ENCODE peak calls at places on chromosome 1, in nine cellular contexts. X is AG08396; R is progenitor cell of endocrine pancreas; W is stimulated activated CD8-positive, alpha-beta memory T cell treated with anti-CD3 and anti-CD28 coated beads, Interleukin-2, amount 100 ng/mL, for 1 hour; G is activated CD4-positive, alpha-beta memory T cell treated with anti-CD3 and anti-CD28 coated beads, Interleukin-2, amount 10 ng/mL, durations not matched to agents 7 days and 5 days; N is DMS53; O is nephron progenitor cell; M is GM12864; Q is H9. U is an unnamed sample.

GRCh38 chr1:153970346-153970745 is 2.6 kb downstream of the CREB3L4 start:
- DNase-seq in X (no peak), R (no peak), W (no peak), G (no peak), N (no peak), O (no peak), M (no peak), Q (no peak), U (no peak)

GRCh38 chr1:183270541-183271141 is 84.6 kb downstream of the LAMC2 start:
- DNase-seq in X (peak), R (no peak), W (no peak), G (no peak), N (no peak), O (no peak), M (no peak), Q (no peak), U (no peak)

GRCh38 chr1:18409609-18410237 is 71.0 kb upstream of the KLHDC7A start:
- DNase-seq in X (no peak), R (no peak), W (no peak), G (no peak), N (no peak), O (no peak), M (no peak), Q (no peak), U (no peak)

GRCh38 chr1:156920233-156921052 is at the start of gene LRRC71:
- DNase-seq in X (peak), R (peak), W (peak), G (peak), N (peak), O (peak), M (no peak), Q (peak), U (peak)

GRCh38 chr1:150578278-150579109 is 916 bp downstream of the MCL1 start:
- DNase-seq in X (peak), R (no peak), W (no peak), G (peak), N (peak), O (no peak), M (no peak), Q (no peak), U (peak)

GRCh38 chr1:215682232-215682631 is 115.1 kb downstream of the KCTD3 start:
- DNase-seq in X (no peak), R (no peak), W (no peak), G (no peak), N (peak), O (no peak), M (no peak), Q (no peak), U (no peak)

GRCh38 chr1:204583909-204584632 is 67.9 kb downstream of the MDM4 start:
- DNase-seq in X (no peak), R (no peak), W (no peak), G (no peak), N (no peak), O (no peak), M (no peak), Q (no peak), U (no peak)

GRCh38 chr1:14514760-14515159 is 83.7 kb upstream of the KAZN start:
- DNase-seq in X (no peak), R (no peak), W (no peak), G (no peak), N (no peak), O (no peak), M (no peak), Q (no peak), U (no peak)

GRCh38 chr1:38835230-38835827 is 24.2 kb downstream of the RRAGC start:
- DNase-seq in X (peak), R (no peak), W (no peak), G (peak), N (peak), O (peak), M (no peak), Q (peak), U (peak)

GRCh38 chr1:53732912-53733317 is 6.0 kb downstream of the GLIS1 start:
- DNase-seq in X (peak), R (no peak), W (no peak), G (no peak), N (no peak), O (no peak), M (no peak), Q (no peak), U (no peak)

GRCh38 chr1:228732426-228732825 is 2.9 kb upstream of the RHOU start:
- DNase-seq in X (no peak), R (no peak), W (no peak), G (no peak), N (no peak), O (no peak), M (no peak), Q (no peak), U (no peak)

GRCh38 chr1:172167801-172168596 is 252.5 kb upstream of the C1orf105 start:
- DNase-seq in X (peak), R (no peak), W (no peak), G (no peak), N (no peak), O (no peak), M (no peak), Q (no peak), U (no peak)

GRCh38 chr1:113405573-113405972 is 15.3 kb downstream of the MAGI3 start:
- DNase-seq in X (no peak), R (no peak), W (no peak), G (no peak), N (no peak), O (no peak), M (no peak), Q (no peak), U (no peak)

GRCh38 chr1:145961425-145962156 is 2.8 kb downstream of the ANKRD34A start:
- DNase-seq in X (peak), R (no peak), W (no peak), G (peak), N (peak), O (peak), M (no peak), Q (no peak), U (peak)

GRCh38 chr1:182330303-182330702 is 61.3 kb downstream of the GLUL start:
- DNase-seq in X (no peak), R (no peak), W (no peak), G (no peak), N (peak), O (no peak), M (no peak), Q (no peak), U (no peak)

GRCh38 chr1:26607191-26607590 is 77.6 kb downstream of the RPS6KA1 start:
- DNase-seq in X (no peak), R (no peak), W (no peak), G (no peak), N (no peak), O (no peak), M (no peak), Q (no peak), U (no peak)

GRCh38 chr1:242523968-242524570 is 428 bp downstream of the PLD5 start:
- DNase-seq in X (peak), R (peak), W (no peak), G (no peak), N (no peak), O (peak), M (no peak), Q (peak), U (peak)

GRCh38 chr1:24991242-24992037 is 61.4 kb upstream of the RUNX3 start:
- DNase-seq in X (no peak), R (no peak), W (no peak), G (peak), N (no peak), O (no peak), M (no peak), Q (no peak), U (no peak)

GRCh38 chr1:37629726-37630425 is 4.8 kb downstream of the RSPO1 start:
- DNase-seq in X (no peak), R (no peak), W (no peak), G (no peak), N (no peak), O (no peak), M (no peak), Q (no peak), U (no peak)

GRCh38 chr1:26156285-26157038 is 2.4 kb upstream of the FAM110D start:
- DNase-seq in X (peak), R (no peak), W (no peak), G (no peak), N (no peak), O (peak), M (no peak), Q (peak), U (no peak)

GRCh38 chr1:211735208-211736170 is 60.1 kb upstream of the NEK2 start:
- DNase-seq in X (peak), R (no peak), W (no peak), G (no peak), N (peak), O (no peak), M (no peak), Q (peak), U (no peak)

GRCh38 chr1:1347663-1348419 is 1.4 kb downstream of the DVL1 start:
- DNase-seq in X (no peak), R (no peak), W (no peak), G (no peak), N (peak), O (peak), M (no peak), Q (peak), U (no peak)

GRCh38 chr1:226002667-226003501 is 3.7 kb upstream of the SDE2 start:
- DNase-seq in X (peak), R (no peak), W (no peak), G (no peak), N (peak), O (peak), M (no peak), Q (peak), U (peak)

GRCh38 chr1:5683446-5683845 is 308.8 kb downstream of the NPHP4 start:
- DNase-seq in X (no peak), R (no peak), W (no peak), G (no peak), N (no peak), O (no peak), M (no peak), Q (no peak), U (no peak)

GRCh38 chr1:63024132-63024531 is 240.2 kb downstream of the ATG4C start:
- DNase-seq in X (no peak), R (no peak), W (no peak), G (no peak), N (peak), O (no peak), M (no peak), Q (no peak), U (no peak)

GRCh38 chr1:161162052-161162451 is 2.8 kb downstream of the USP21 start:
- DNase-seq in X (no peak), R (no peak), W (no peak), G (no peak), N (no peak), O (no peak), M (no peak), Q (no peak), U (no peak)

GRCh38 chr1:155322953-155323728 is 2.4 kb downstream of the RUSC1 start:
- DNase-seq in X (peak), R (peak), W (peak), G (peak), N (peak), O (peak), M (peak), Q (peak), U (peak)

GRCh38 chr1:214548988-214549387 is 2.4 kb downstream of the PTPN14 start:
- DNase-seq in X (peak), R (no peak), W (no peak), G (no peak), N (peak), O (no peak), M (no peak), Q (no peak), U (no peak)

GRCh38 chr1:228090613-228091081 is 8.1 kb downstream of the ARF1 start:
- DNase-seq in X (no peak), R (no peak), W (no peak), G (no peak), N (peak), O (no peak), M (no peak), Q (no peak), U (no peak)

GRCh38 chr1:96703186-96703585 is 18.4 kb upstream of the PTBP2 start:
- DNase-seq in X (peak), R (no peak), W (no peak), G (no peak), N (peak), O (no peak), M (no peak), Q (no peak), U (no peak)

GRCh38 chr1:194533641-194534040 is 1347.2 kb upstream of the B3GALT2 start:
- DNase-seq in X (no peak), R (no peak), W (no peak), G (no peak), N (peak), O (no peak), M (no peak), Q (no peak), U (no peak)

GRCh38 chr1:82836246-82836645 is 1035.5 kb downstream of the ADGRL2 start:
- DNase-seq in X (no peak), R (no peak), W (no peak), G (no peak), N (no peak), O (no peak), M (no peak), Q (no peak), U (no peak)

GRCh38 chr1:160109686-160110085 is 5.9 kb upstream of the ATP1A2 start:
- DNase-seq in X (no peak), R (no peak), W (no peak), G (no peak), N (peak), O (no peak), M (no peak), Q (no peak), U (no peak)

GRCh38 chr1:182337736-182338571 is 53.6 kb downstream of the GLUL start:
- DNase-seq in X (no peak), R (no peak), W (no peak), G (no peak), N (peak), O (no peak), M (no peak), Q (no peak), U (no peak)

GRCh38 chr1:71650126-71650525 is 569.3 kb upstream of the ZRANB2 start:
- DNase-seq in X (no peak), R (no peak), W (no peak), G (no peak), N (no peak), O (no peak), M (no peak), Q (no peak), U (no peak)

GRCh38 chr1:230715510-230715909 is 1.6 kb upstream of the AGT start:
- DNase-seq in X (no peak), R (no peak), W (no peak), G (no peak), N (peak), O (no peak), M (no peak), Q (no peak), U (no peak)

GRCh38 chr1:98749152-98749756 is 87.7 kb downstream of the SNX7 start:
- DNase-seq in X (no peak), R (no peak), W (no peak), G (no peak), N (peak), O (no peak), M (no peak), Q (no peak), U (no peak)

GRCh38 chr1:63936276-63936675 is 162.5 kb downstream of the ROR1 start:
- DNase-seq in X (no peak), R (no peak), W (no peak), G (no peak), N (no peak), O (no peak), M (no peak), Q (no peak), U (no peak)